ENCODE peak calls at places on chromosomes 11 and 22, in nine cellular contexts. One of them, this sample, is unnamed.
A peak's percentile ranks its signal among the peaks of the same experiment; 100 is the strongest.

GRCh38 chr11:120398184-120398583 is 62.0 kb downstream of the ARHGEF12 start:
- DNase-seq in fibroblast of villous mesenchyme: peak; percentile 63
- DNase-seq in CD8-positive, alpha-beta memory T cell: no peak
- DNase-seq in pancreas: no peak
- DNase-seq in activated CD4-positive, alpha-beta T cell treated with anti-CD3 and anti-CD28 coated beads, Interleukin-2, amount 50 U/mL, for 1 hour: no peak
- DNase-seq in T47D: no peak
- DNase-seq in bronchial epithelial cell: no peak
- DNase-seq in activated CD4-positive, alpha-beta memory T cell treated with anti-CD3 and anti-CD28 coated beads, Interleukin-2, amount 10 ng/mL, durations not matched to agents 7 days and 5 days: no peak
- DNase-seq in lower leg skin: no peak
- DNase-seq in this sample: no peak

GRCh38 chr22:22030493-22031182 is 48.1 kb upstream of the TOP3B start:
- DNase-seq in pancreas: no peak
- DNase-seq in lower leg skin: no peak
- DNase-seq in bronchial epithelial cell: no peak
- DNase-seq in CD8-positive, alpha-beta memory T cell: no peak
- DNase-seq in fibroblast of villous mesenchyme: no peak
- DNase-seq in T47D: no peak
- DNase-seq in activated CD4-positive, alpha-beta T cell treated with anti-CD3 and anti-CD28 coated beads, Interleukin-2, amount 50 U/mL, for 1 hour: no peak
- DNase-seq in activated CD4-positive, alpha-beta memory T cell treated with anti-CD3 and anti-CD28 coated beads, Interleukin-2, amount 10 ng/mL, durations not matched to agents 7 days and 5 days: no peak
- DNase-seq in this sample: peak; percentile 90

GRCh38 chr22:49925525-49926128 is 7.2 kb downstream of the CRELD2 start:
- DNase-seq in bronchial epithelial cell: no peak
- DNase-seq in activated CD4-positive, alpha-beta memory T cell treated with anti-CD3 and anti-CD28 coated beads, Interleukin-2, amount 10 ng/mL, durations not matched to agents 7 days and 5 days: peak; percentile 68
- DNase-seq in lower leg skin: no peak
- DNase-seq in T47D: no peak
- DNase-seq in activated CD4-positive, alpha-beta T cell treated with anti-CD3 and anti-CD28 coated beads, Interleukin-2, amount 50 U/mL, for 1 hour: peak; percentile 68
- DNase-seq in fibroblast of villous mesenchyme: no peak
- DNase-seq in CD8-positive, alpha-beta memory T cell: peak; percentile 86
- DNase-seq in pancreas: peak; percentile 20
- DNase-seq in this sample: no peak

GRCh38 chr11:555500-556174 is 4.9 kb downstream of the LMNTD2 start:
- DNase-seq in T47D: no peak
- DNase-seq in lower leg skin: no peak
- DNase-seq in CD8-positive, alpha-beta memory T cell: no peak
- DNase-seq in bronchial epithelial cell: no peak
- DNase-seq in fibroblast of villous mesenchyme: no peak
- DNase-seq in activated CD4-positive, alpha-beta memory T cell treated with anti-CD3 and anti-CD28 coated beads, Interleukin-2, amount 10 ng/mL, durations not matched to agents 7 days and 5 days: no peak
- DNase-seq in activated CD4-positive, alpha-beta T cell treated with anti-CD3 and anti-CD28 coated beads, Interleukin-2, amount 50 U/mL, for 1 hour: no peak
- DNase-seq in pancreas: peak; percentile 63
- DNase-seq in this sample: no peak

GRCh38 chr22:49091451-49091850 is 736.2 kb downstream of the BRD1 start:
- DNase-seq in lower leg skin: no peak
- DNase-seq in T47D: no peak
- DNase-seq in pancreas: no peak
- DNase-seq in bronchial epithelial cell: no peak
- DNase-seq in CD8-positive, alpha-beta memory T cell: no peak
- DNase-seq in activated CD4-positive, alpha-beta memory T cell treated with anti-CD3 and anti-CD28 coated beads, Interleukin-2, amount 10 ng/mL, durations not matched to agents 7 days and 5 days: no peak
- DNase-seq in activated CD4-positive, alpha-beta T cell treated with anti-CD3 and anti-CD28 coated beads, Interleukin-2, amount 50 U/mL, for 1 hour: no peak
- DNase-seq in fibroblast of villous mesenchyme: no peak
- DNase-seq in this sample: no peak

GRCh38 chr22:39624501-39624821 is 53.9 kb downstream of the CACNA1I start:
- DNase-seq in bronchial epithelial cell: no peak
- DNase-seq in T47D: no peak
- DNase-seq in activated CD4-positive, alpha-beta T cell treated with anti-CD3 and anti-CD28 coated beads, Interleukin-2, amount 50 U/mL, for 1 hour: no peak
- DNase-seq in lower leg skin: no peak
- DNase-seq in activated CD4-positive, alpha-beta memory T cell treated with anti-CD3 and anti-CD28 coated beads, Interleukin-2, amount 10 ng/mL, durations not matched to agents 7 days and 5 days: no peak
- DNase-seq in fibroblast of villous mesenchyme: no peak
- DNase-seq in CD8-positive, alpha-beta memory T cell: no peak
- DNase-seq in pancreas: no peak
- DNase-seq in this sample: no peak

GRCh38 chr22:20024225-20025087 is 3.5 kb downstream of the TANGO2 start:
- DNase-seq in fibroblast of villous mesenchyme: no peak
- DNase-seq in pancreas: no peak
- DNase-seq in lower leg skin: no peak
- DNase-seq in T47D: no peak
- DNase-seq in activated CD4-positive, alpha-beta memory T cell treated with anti-CD3 and anti-CD28 coated beads, Interleukin-2, amount 10 ng/mL, durations not matched to agents 7 days and 5 days: no peak
- DNase-seq in bronchial epithelial cell: no peak
- DNase-seq in activated CD4-positive, alpha-beta T cell treated with anti-CD3 and anti-CD28 coated beads, Interleukin-2, amount 50 U/mL, for 1 hour: no peak
- DNase-seq in CD8-positive, alpha-beta memory T cell: no peak
- DNase-seq in this sample: no peak

GRCh38 chr11:9680028-9680427 is 16.2 kb downstream of the SWAP70 start:
- DNase-seq in fibroblast of villous mesenchyme: peak; percentile 45
- DNase-seq in CD8-positive, alpha-beta memory T cell: no peak
- DNase-seq in lower leg skin: no peak
- DNase-seq in activated CD4-positive, alpha-beta T cell treated with anti-CD3 and anti-CD28 coated beads, Interleukin-2, amount 50 U/mL, for 1 hour: no peak
- DNase-seq in activated CD4-positive, alpha-beta memory T cell treated with anti-CD3 and anti-CD28 coated beads, Interleukin-2, amount 10 ng/mL, durations not matched to agents 7 days and 5 days: no peak
- DNase-seq in pancreas: no peak
- DNase-seq in bronchial epithelial cell: no peak
- DNase-seq in T47D: no peak
- DNase-seq in this sample: no peak

This sample was measured in esophagus muscularis mucosa.